ENCODE peak calls at places on chromosomes 7 and 10, in four cellular contexts. T is heart right ventricle, B is LoVo, P is AG08396. Q is an unnamed sample.

GRCh38 chr10:14200645-14201534 is 129.8 kb downstream of the FRMD4A start:
- DNase-seq in P (no peak), B (no peak), T (no peak), Q (peak; percentile 60)

GRCh38 chr7:13538669-13539068 is 450.8 kb downstream of the ETV1 start:
- DNase-seq in T (no peak), P (no peak), B (no peak), Q (no peak)

GRCh38 chr7:36208997-36209813 is 56.2 kb downstream of the EEPD1 start:
- DNase-seq in P (no peak), B (no peak), T (no peak), Q (no peak)

GRCh38 chr7:74452748-74453320 is 872 bp upstream of the GTF2IRD1 start:
- DNase-seq in P (peak; percentile 42), B (peak; percentile 72), T (no peak), Q (peak; percentile 87)

GRCh38 chr10:42880255-42880620 is 97.6 kb downstream of the BMS1 start:
- DNase-seq in B (no peak), T (no peak), P (no peak), Q (no peak)

GRCh38 chr10:77428776-77429395 is 208.7 kb downstream of the KCNMA1 start:
- DNase-seq in B (no peak), T (no peak), P (peak; percentile 72), Q (peak; percentile 18)

GRCh38 chr10:70174058-70174741 is 3.9 kb upstream of the SAR1A start:
- DNase-seq in P (no peak), B (no peak), T (no peak), Q (no peak)

GRCh38 chr10:132210766-132211165 is 24.0 kb downstream of the DPYSL4 start:
- DNase-seq in T (no peak), B (no peak), P (no peak), Q (no peak)

GRCh38 chr7:42480304-42480665 is 243.3 kb upstream of the GLI3 start:
- DNase-seq in P (no peak), B (no peak), T (no peak), Q (no peak)

GRCh38 chr10:5540080-5540479 is 15.3 kb downstream of the CALML3 start:
- DNase-seq in T (no peak), B (no peak), P (no peak), Q (no peak)

GRCh38 chr7:86914468-86915054 is 144.9 kb downstream of the ELAPOR2 start:
- DNase-seq in T (no peak), P (no peak), B (no peak), Q (peak; percentile 13)

GRCh38 chr7:78203042-78203720 is 404.6 kb downstream of the PHTF2 start:
- DNase-seq in T (no peak), B (no peak), P (no peak), Q (no peak)

GRCh38 chr10:95792874-95793285 is 36.9 kb downstream of the ENTPD1 start:
- DNase-seq in B (no peak), P (peak; percentile 43), T (no peak), Q (no peak)

Q was measured in SK-N-DZ.